ENCODE peak calls at places on chromosome 12, in four cellular contexts. X is NCI-H2081, M is NCI-H2171 treated with DMSO at 0.1 percent for 48 hours, N is upper lobe of right lung. V is an unnamed sample.

GRCh38 chr12:123150804-123151678 is at the start of gene PITPNM2:
- DNase-seq in X (peak), M (peak), N (peak), V (no peak)

GRCh38 chr12:2642176-2642892 is 152.4 kb upstream of the FKBP4 start:
- DNase-seq in X (no peak), M (no peak), N (peak), V (no peak)

GRCh38 chr12:87690236-87690810 is 338.9 kb downstream of the C12orf50 start:
- DNase-seq in X (no peak), M (no peak), N (no peak), V (no peak)

GRCh38 chr12:32331133-32331532 is 68.2 kb upstream of the FGD4 start:
- DNase-seq in X (no peak), M (no peak), N (no peak), V (no peak)

GRCh38 chr12:117872521-117873169 is 96.1 kb downstream of the KSR2 start:
- DNase-seq in X (no peak), M (peak), N (no peak), V (no peak)

GRCh38 chr12:88255224-88255623 is 113.1 kb downstream of the TMTC3 start:
- DNase-seq in X (no peak), M (no peak), N (no peak), V (no peak)

GRCh38 chr12:94263011-94263786 is 114.8 kb downstream of the PLXNC1 start:
- DNase-seq in X (no peak), M (no peak), N (peak), V (no peak)

GRCh38 chr12:31003861-31004640 is 69.6 kb upstream of the DDX11 start:
- DNase-seq in X (no peak), M (no peak), N (peak), V (no peak)

GRCh38 chr12:55068416-55069010 is 48.7 kb downstream of the NEUROD4 start:
- DNase-seq in X (peak), M (peak), N (no peak), V (peak)

GRCh38 chr12:2691001-2691339 is 103.8 kb upstream of the FKBP4 start:
- DNase-seq in X (no peak), M (peak), N (no peak), V (no peak)

GRCh38 chr12:128382946-128383739 is 116.2 kb downstream of the TMEM132C start:
- DNase-seq in X (no peak), M (no peak), N (no peak), V (no peak)

GRCh38 chr12:30088259-30088995 is 304.7 kb upstream of the TMTC1 start:
- DNase-seq in X (no peak), M (no peak), N (no peak), V (no peak)

GRCh38 chr12:1281683-1282366 is 290.8 kb downstream of the ERC1 start:
- DNase-seq in X (no peak), M (no peak), N (no peak), V (no peak)

GRCh38 chr12:62898568-62898967 is 36.4 kb downstream of the PPM1H start:
- DNase-seq in X (no peak), M (no peak), N (no peak), V (no peak)

GRCh38 chr12:2092890-2093289 is 40.1 kb downstream of the CACNA1C start:
- DNase-seq in X (no peak), M (no peak), N (peak), V (no peak)

GRCh38 chr12:50232771-50233209 is 50.5 kb downstream of the LIMA1 start:
- DNase-seq in X (no peak), M (no peak), N (no peak), V (no peak)

GRCh38 chr12:43111608-43112007 is 440.4 kb downstream of the ADAMTS20 start:
- DNase-seq in X (no peak), M (no peak), N (no peak), V (no peak)

GRCh38 chr12:19639781-19640180 is 200.5 kb downstream of the AEBP2 start:
- DNase-seq in X (peak), M (peak), N (no peak), V (no peak)

GRCh38 chr12:80086025-80086424 is 13.3 kb upstream of the OTOGL start:
- DNase-seq in X (no peak), M (no peak), N (no peak), V (no peak)

GRCh38 chr12:125143491-125143890 is 78.3 kb downstream of the AACS start:
- DNase-seq in X (no peak), M (no peak), N (no peak), V (no peak)

GRCh38 chr12:11765421-11765816 is 115.9 kb downstream of the ETV6 start:
- DNase-seq in X (no peak), M (no peak), N (no peak), V (no peak)